ENCODE peak calls at places on chromosomes 6 and 20, in six cellular contexts. M is GM12878, O is HCT116, S is HepG2, P is SK-N-SH, K is K562. W is an unnamed sample.

GRCh38 chr6:170087946-170088348 is 202.9 kb downstream of the DLL1 start:
- DNase-seq in M (peak; percentile 23), O (no peak), K (no peak), P (no peak), S (no peak), W (no peak)

GRCh38 chr6:44915111-44915510 is 413.0 kb upstream of the RUNX2 start:
- DNase-seq in M (no peak), S (no peak), O (no peak), P (no peak), K (no peak), W (no peak)

GRCh38 chr6:41469951-41470340 is 76.2 kb upstream of the FOXP4 start:
- DNase-seq in K (no peak), P (no peak), O (no peak), M (no peak), S (no peak), W (peak; percentile 59)

GRCh38 chr6:57190140-57190539 is 18.0 kb downstream of the BAG2 start:
- DNase-seq in P (no peak), M (no peak), K (no peak), S (peak; percentile 55), O (no peak), W (peak; percentile 54)

GRCh38 chr6:156557269-156557885 is 219.8 kb upstream of the ARID1B start:
- DNase-seq in K (no peak), O (no peak), P (no peak), S (peak; percentile 26), M (no peak), W (no peak)

GRCh38 chr20:1163653-1164052 is 21.1 kb downstream of the TMEM74B start:
- DNase-seq in P (no peak), K (no peak), O (no peak), M (no peak), S (no peak), W (no peak)

GRCh38 chr6:41072836-41073202 is at the start of gene NFYA:
- DNase-seq in M (no peak), S (no peak), K (peak; percentile 93), O (no peak), P (peak; percentile 93), W (no peak)

GRCh38 chr6:142013286-142013685 is 119.4 kb upstream of the GJE1 start:
- DNase-seq in S (no peak), P (no peak), O (peak; percentile 84), M (no peak), K (no peak), W (no peak)

GRCh38 chr6:36544228-36544627 is 3.1 kb downstream of the STK38 start:
- DNase-seq in S (no peak), K (no peak), P (no peak), O (no peak), M (no peak), W (no peak)

GRCh38 chr20:63319164-63320040 is 26.4 kb downstream of the COL20A1 start:
- DNase-seq in P (no peak), M (no peak), S (no peak), K (no peak), O (no peak), W (no peak)

GRCh38 chr6:132749111-132749510 is 8.6 kb downstream of the VNN2 start:
- DNase-seq in K (no peak), O (no peak), M (no peak), S (no peak), P (no peak), W (no peak)

GRCh38 chr6:152637422-152638047 is 373 bp upstream of the SYNE1 start:
- DNase-seq in S (no peak), O (no peak), K (no peak), P (no peak), M (no peak), W (no peak)

GRCh38 chr6:152160346-152160745 is 352.9 kb downstream of the ESR1 start:
- DNase-seq in M (peak; percentile 69), S (no peak), K (no peak), O (no peak), P (no peak), W (no peak)

GRCh38 chr20:7836076-7836475 is 104.2 kb downstream of the HAO1 start:
- DNase-seq in M (no peak), P (no peak), O (no peak), S (no peak), K (no peak), W (no peak)

GRCh38 chr20:56801991-56802740 is 173.1 kb downstream of the TFAP2C start:
- DNase-seq in M (no peak), K (no peak), O (no peak), P (no peak), S (no peak), W (peak; percentile 56)

GRCh38 chr6:48176909-48177308 is 65.9 kb upstream of the PTCHD4 start:
- DNase-seq in O (no peak), M (no peak), P (no peak), S (no peak), K (no peak), W (no peak)

GRCh38 chr20:62336329-62336728 is 30.8 kb downstream of the LAMA5 start:
- DNase-seq in M (no peak), S (no peak), K (no peak), O (no peak), P (no peak), W (no peak)

GRCh38 chr20:62642666-62643520 is 590 bp downstream of the SLCO4A1 start:
- DNase-seq in M (no peak), O (no peak), K (peak; percentile 71), P (peak; percentile 64), S (no peak), W (peak; percentile 67)

DNA sequence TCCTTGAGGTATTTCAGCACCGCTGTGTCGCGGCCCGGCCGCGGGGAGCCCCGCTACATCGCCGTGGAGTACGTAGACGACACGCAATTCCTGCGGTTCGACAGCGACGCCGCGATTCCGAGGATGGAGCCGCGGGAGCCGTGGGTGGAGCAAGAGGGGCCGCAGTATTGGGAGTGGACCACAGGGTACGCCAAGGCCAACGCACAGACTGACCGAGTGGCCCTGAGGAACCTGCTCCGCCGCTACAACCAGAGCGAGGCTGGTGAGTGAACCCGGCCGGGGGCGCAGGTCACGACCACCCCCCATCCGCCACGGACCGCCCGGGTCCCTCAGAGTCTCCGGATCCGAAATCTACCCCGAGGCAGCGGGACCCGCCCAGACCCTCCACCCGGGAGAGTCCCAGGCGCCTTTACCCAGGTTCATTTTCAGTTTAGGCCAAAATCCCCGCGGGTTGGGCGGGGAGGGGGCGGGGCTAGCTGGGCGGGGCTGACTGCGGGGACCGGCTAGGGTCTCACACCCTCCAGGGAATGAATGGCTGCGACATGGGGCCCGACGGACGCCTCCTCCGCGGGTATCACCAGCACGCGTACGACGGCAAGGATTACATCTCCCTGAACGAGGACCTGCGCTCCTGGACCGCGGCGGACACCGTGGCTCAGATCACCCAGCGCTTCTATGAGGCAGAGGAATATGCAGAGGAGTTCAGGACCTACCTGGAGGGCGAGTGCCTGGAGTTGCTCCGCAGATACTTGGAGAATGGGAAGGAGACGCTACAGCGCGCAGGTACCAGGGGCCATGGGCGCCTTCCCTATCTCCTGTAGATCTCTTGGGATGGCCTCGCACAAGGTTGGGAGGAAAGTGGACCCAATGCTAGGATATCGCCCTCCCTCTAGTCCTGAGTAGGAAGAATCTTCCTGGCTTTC is 693 bp downstream of the HLA-F start:
- DNase-seq in M (no peak), O (no peak), K (peak; percentile 24), S (no peak), P (peak; percentile 27), W (peak; percentile 6)
- TF ChIP-seq JUND in M (no peak), O (no peak), K (no peak), S (no peak), P (no peak), W (no peak)

GRCh38 chr6:117907600-117908245 is 659 bp downstream of the SLC35F1 start:
- DNase-seq in S (no peak), M (no peak), P (peak; percentile 69), O (no peak), K (no peak), W (no peak)
- TF ChIP-seq JUND in S (no peak), M (no peak), P (no peak), O (no peak), K (no peak), W (no peak)

GRCh38 chr6:38901802-38902522 is 146.6 kb upstream of the GLP1R start:
- DNase-seq in K (no peak), O (no peak), S (no peak), M (no peak), P (no peak), W (no peak)

GRCh38 chr6:38897507-38897906 is 151.1 kb upstream of the GLP1R start:
- DNase-seq in M (no peak), S (no peak), O (no peak), P (no peak), K (peak; percentile 23), W (no peak)
- TF ChIP-seq JUND in M (no peak), S (no peak), O (no peak), P (no peak), K (no peak), W (no peak)

DNA sequence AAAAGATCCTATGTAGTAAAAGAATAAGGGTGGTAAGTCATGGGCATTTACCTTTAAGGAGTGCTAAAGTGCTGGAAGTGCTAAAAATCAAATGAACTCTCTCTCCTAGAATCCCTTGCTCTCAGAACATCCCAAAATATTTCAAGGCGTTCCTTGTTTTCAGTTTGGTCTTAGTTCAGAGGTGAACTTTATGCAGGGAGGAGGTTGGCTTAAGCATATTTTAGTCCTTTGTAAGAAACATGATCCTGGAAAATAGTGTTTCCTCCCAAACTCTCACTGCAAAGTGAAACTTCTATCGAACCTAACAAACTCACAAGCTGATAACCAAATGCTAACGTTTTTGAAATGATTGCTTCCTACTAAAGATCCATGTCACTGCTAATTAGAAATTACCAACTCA is 231.4 kb downstream of the FOXC1 start:
- DNase-seq in M (no peak), S (no peak), P (no peak), O (no peak), K (no peak), W (no peak)
- TF ChIP-seq JUND in M (no peak), S (no peak), P (no peak), O (no peak), K (no peak), W (no peak)

GRCh38 chr6:108227290-108227689 is 33.5 kb downstream of the SNX3 start:
- DNase-seq in S (no peak), K (no peak), M (no peak), O (no peak), P (no peak), W (no peak)

GRCh38 chr6:108222064-108222463 is 38.8 kb downstream of the SNX3 start:
- DNase-seq in S (no peak), M (no peak), O (no peak), K (no peak), P (no peak), W (no peak)

GRCh38 chr6:108222504-108222903 is 38.3 kb downstream of the SNX3 start:
- DNase-seq in M (no peak), K (no peak), P (no peak), O (no peak), S (no peak), W (no peak)
- TF ChIP-seq JUND in M (no peak), K (no peak), P (no peak), O (no peak), S (no peak), W (no peak)

W was measured in T47D.